ENCODE peak calls at places on chromosomes 13 and 19, in four cellular contexts. M is fibroblast of lung, G is thoracic aorta, K is K562. X is an unnamed sample.
A peak's percentile ranks its signal among the peaks of the same experiment; 100 is the strongest.

GRCh38 chr13:43006893-43007631 is 15.0 kb upstream of the EPSTI1 start:
- DNase-seq in G (no peak), K (no peak), M (peak; percentile 52), X (no peak)

GRCh38 chr13:36834299-36834698 is 15.3 kb downstream of the RFXAP start:
- DNase-seq in M (no peak), G (no peak), K (no peak), X (no peak)

GRCh38 chr19:18194554-18195238 is 1.7 kb downstream of the MPV17L2 start:
- DNase-seq in M (peak; percentile 42), G (no peak), K (peak; percentile 70), X (peak; percentile 90)

GRCh38 chr13:109427148-109427547 is 359.2 kb downstream of the IRS2 start:
- DNase-seq in G (no peak), M (no peak), K (no peak), X (no peak)

GRCh38 chr13:75512253-75512652 is 25.4 kb downstream of the COMMD6 start:
- DNase-seq in M (no peak), G (no peak), K (no peak), X (no peak)

GRCh38 chr19:55642153-55643002 is 1.1 kb upstream of the ZNF581 start:
- DNase-seq in K (peak; percentile 53), M (peak; percentile 28), G (no peak), X (peak; percentile 69)

GRCh38 chr19:10769533-10770491 is 51.9 kb downstream of the DNM2 start:
- DNase-seq in M (peak; percentile 34), K (peak; percentile 63), G (no peak), X (peak; percentile 59)

GRCh38 chr13:80086304-80086721 is 254.6 kb downstream of the SPRY2 start:
- DNase-seq in K (no peak), G (no peak), M (no peak), X (no peak)

GRCh38 chr13:80363890-80364503 is 23.1 kb upstream of the SPRY2 start:
- DNase-seq in G (no peak), K (peak; percentile 28), M (peak; percentile 64), X (no peak)

GRCh38 chr13:110062077-110062776 is 244.7 kb downstream of the COL4A1 start:
- DNase-seq in G (no peak), K (no peak), M (no peak), X (no peak)

GRCh38 chr13:98222081-98222554 is 45.0 kb upstream of the RNF113B start:
- DNase-seq in K (no peak), M (no peak), G (no peak), X (peak; percentile 10)

GRCh38 chr19:51417107-51417806 is at the start of gene SIGLEC10:
- DNase-seq in G (no peak), M (no peak), K (peak; percentile 48), X (peak; percentile 52)

GRCh38 chr13:113897161-113897560 is 33.3 kb upstream of the GAS6 start:
- DNase-seq in G (no peak), K (no peak), M (peak; percentile 83), X (no peak)

GRCh38 chr13:89029062-89029461 is 1357.9 kb downstream of the SLITRK5 start:
- DNase-seq in M (no peak), G (no peak), K (no peak), X (no peak)

GRCh38 chr19:48351341-48351752 is 12.4 kb downstream of the TMEM143 start:
- DNase-seq in M (peak; percentile 49), G (no peak), K (peak; percentile 88), X (peak; percentile 96)

GRCh38 chr19:40702337-40703012 is 12.0 kb upstream of the NUMBL start:
- DNase-seq in K (peak; percentile 89), M (peak; percentile 30), G (no peak), X (peak; percentile 92)

GRCh38 chr19:9883231-9883758 is 48.2 kb downstream of the PIN1 start:
- DNase-seq in M (no peak), K (no peak), G (no peak), X (peak; percentile 56)

GRCh38 chr13:41670873-41671443 is 213.6 kb downstream of the RGCC start:
- DNase-seq in M (no peak), K (peak; percentile 11), G (no peak), X (no peak)

DNA sequence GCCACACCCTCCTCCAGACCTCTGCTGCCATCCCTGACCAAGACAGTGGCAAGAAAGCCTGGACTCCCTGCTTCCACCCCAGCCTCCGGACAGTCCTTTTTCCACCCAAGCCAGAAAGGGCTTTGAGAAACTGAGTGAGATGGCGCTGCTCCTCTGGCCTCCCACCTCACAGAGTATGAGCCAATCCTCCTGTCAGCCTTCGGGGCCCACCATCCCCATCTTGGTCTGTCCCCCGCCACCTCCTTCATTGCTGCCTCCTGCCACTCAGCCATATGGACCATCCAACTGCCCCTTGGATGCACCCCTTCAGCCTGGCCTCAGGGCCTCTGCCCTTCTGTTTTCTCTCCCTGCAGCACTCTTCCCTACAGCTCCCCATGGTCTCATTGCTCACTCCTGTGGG is 125.7 kb downstream of the CRYL1 start:
- DNase-seq in K (no peak), G (no peak), M (no peak), X (peak; percentile 12)
- H3K27ac ChIP-seq in K (no peak overlapping the region), G (no peak overlapping the region), M (no peak overlapping the region), X (no peak overlapping the region)

GRCh38 chr19:14542721-14543328 is 13.4 kb downstream of the TECR start:
- DNase-seq in G (no peak), M (no peak), K (peak; percentile 75), X (no peak)
- H3K4me1 ChIP-seq in G (no peaks in the 10 kb centered on the region), M (no peaks in the 10 kb centered on the region), K (peaks cover 17% of the 10 kb centered on the region), X (peaks cover 4% of the 10 kb centered on the region)

DNA sequence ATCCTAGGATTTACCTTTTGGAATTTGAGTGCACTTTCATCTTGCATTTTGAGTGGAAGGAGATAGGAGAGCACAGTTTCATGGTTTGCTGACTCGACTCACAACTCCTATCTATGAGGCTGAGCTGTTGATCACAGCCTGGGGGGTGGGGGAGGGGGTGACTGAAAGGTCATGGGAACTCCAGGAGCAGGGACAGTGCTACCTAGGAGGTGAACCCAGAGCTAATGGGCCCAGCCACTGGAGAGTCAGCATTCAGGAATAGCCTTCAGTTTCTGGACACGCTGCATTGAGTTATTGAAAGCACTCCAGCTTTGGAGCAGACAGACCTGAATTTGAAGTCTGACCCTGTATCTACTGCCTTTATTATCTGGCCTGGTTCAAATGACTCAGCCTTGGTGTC is 339.9 kb downstream of the SLC7A1 start:
- DNase-seq in K (no peak), G (no peak), M (no peak), X (peak; percentile 51)
- H3K27ac ChIP-seq in K (no peak overlapping the region), G (no peak overlapping the region), M (no peak overlapping the region), X (no peak overlapping the region)

DNA sequence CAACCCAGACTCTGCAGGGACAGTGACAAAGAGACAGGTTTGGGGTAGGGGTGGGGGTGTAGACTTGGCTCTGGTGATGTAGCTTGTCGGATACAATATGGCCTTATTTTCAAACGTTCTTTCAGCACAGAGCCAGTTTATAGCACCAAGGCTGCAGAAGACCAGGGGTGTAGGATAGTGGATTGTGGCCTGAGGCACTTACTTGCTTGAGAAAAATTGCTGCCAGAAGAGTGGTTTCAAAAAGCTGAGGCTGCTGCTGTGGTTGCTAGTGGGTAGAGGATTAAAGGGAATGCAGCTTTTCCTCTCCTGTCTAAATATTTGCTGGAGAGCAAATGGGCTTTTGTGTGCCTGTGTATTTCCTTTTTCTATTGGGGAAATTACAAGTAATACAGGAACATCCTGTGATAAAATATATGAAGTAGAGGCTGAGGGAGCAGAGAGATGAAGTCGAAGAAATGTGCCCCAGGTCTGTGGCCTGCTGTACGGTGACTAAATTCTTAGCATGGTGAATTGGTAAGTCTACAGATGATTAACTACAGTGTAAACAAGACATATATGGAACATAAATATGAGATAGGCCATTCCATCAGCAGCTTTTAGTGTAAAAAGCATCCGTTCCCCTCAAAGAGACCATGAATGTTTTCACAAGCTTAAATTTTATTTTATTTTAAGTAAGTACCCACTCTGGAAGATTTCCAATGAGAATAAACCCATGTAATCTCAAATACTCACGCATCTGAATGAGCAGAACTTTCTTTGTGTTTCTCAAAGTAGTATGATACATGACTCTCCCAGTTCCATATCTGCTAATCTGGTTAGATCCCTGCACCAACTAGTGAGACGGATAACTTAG is 112.9 kb downstream of the LRCH1 start:
- DNase-seq in K (no peak), G (no peak), M (no peak), X (no peak)
- H3K4me1 ChIP-seq in K (no peaks in the 10 kb centered on the region), G (peaks cover 33% of the 10 kb centered on the region), M (peaks cover 8% of the 10 kb centered on the region), X (peaks cover 22% of the 10 kb centered on the region)

GRCh38 chr19:32642771-32643170 is 32.2 kb downstream of the ANKRD27 start:
- DNase-seq in G (no peak), M (no peak), K (no peak), X (no peak)
- H3K27ac ChIP-seq in G (no peak overlapping the region), M (no peak overlapping the region), K (no peak overlapping the region), X (no peak overlapping the region)

GRCh38 chr13:21012841-21013681 is 48.3 kb downstream of the LATS2 start:
- DNase-seq in G (no peak), M (no peak), K (no peak), X (no peak)

GRCh38 chr13:21013682-21014038 is 47.7 kb downstream of the LATS2 start:
- DNase-seq in M (no peak), K (no peak), G (no peak), X (no peak)

GRCh38 chr13:21015284-21015683 is 46.1 kb downstream of the LATS2 start:
- DNase-seq in M (no peak), K (no peak), G (no peak), X (no peak)

GRCh38 chr13:21014666-21015170 is 46.7 kb downstream of the LATS2 start:
- DNase-seq in M (peak; percentile 89), K (no peak), G (no peak), X (no peak)

DNA sequence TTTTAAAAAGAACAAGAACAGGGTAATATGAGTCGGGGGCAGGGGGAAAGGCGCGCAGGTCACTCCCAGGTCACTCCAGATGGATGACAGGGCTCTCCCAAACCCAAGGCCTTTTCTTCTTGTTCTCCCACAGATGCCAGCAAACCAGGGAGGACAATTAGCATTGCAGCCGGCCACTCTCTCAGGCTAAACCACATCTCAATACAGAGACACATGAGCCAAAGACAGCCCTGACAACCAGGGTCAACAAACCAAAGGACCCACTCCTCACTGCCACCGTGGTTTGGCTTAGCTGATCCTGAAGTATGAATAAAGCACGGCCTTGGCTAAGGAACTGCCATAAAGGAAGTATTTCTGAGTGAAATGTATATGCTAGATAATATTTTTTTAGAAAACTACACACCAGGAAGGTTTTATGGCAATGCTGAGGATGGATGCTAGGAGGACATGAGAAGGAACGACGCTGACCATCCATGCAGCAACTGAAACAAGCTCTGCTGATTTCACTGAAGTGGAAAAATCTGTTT is 47.2 kb downstream of the LATS2 start:
- DNase-seq in M (no peak), G (no peak), K (no peak), X (no peak)
- H3K4me1 ChIP-seq in M (peaks cover 47% of the 10 kb centered on the region), G (peaks cover 51% of the 10 kb centered on the region), K (peaks cover 6% of the 10 kb centered on the region), X (no peaks in the 10 kb centered on the region)

X was measured in endodermal cell.